ENCODE peak calls at places on chromosomes 5 and 9, in nine cellular contexts. C is tibial artery, B is GM20000, L is colonic mucosa, E is Calu3, R is BE2C, P is IMR-90, G is GM06990, W is HFF-Myc. S is an unnamed sample.

GRCh38 chr5:167440846-167441245 is 850.6 kb upstream of the WWC1 start:
- DNase-seq in P (no peak), E (no peak), R (peak; percentile 18), B (no peak), C (no peak), G (no peak), L (no peak), W (no peak), S (no peak)

GRCh38 chr5:124997186-124997893 is 250.9 kb upstream of the ZNF608 start:
- DNase-seq in E (no peak), G (no peak), P (peak; percentile 31), W (no peak), C (no peak), B (no peak), R (no peak), L (no peak), S (no peak)

GRCh38 chr5:123412206-123412605 is 11.0 kb downstream of the CEP120 start:
- DNase-seq in C (no peak), P (no peak), W (no peak), B (no peak), E (no peak), R (no peak), L (no peak), G (no peak), S (no peak)

GRCh38 chr9:109986423-109987055 is 206.5 kb downstream of the PALM2AKAP2 start:
- DNase-seq in G (no peak), W (peak; percentile 35), C (no peak), B (no peak), L (no peak), P (peak; percentile 93), E (no peak), R (no peak), S (no peak)

GRCh38 chr9:19424176-19424779 is 15.5 kb downstream of the ACER2 start:
- DNase-seq in W (no peak), R (no peak), P (no peak), B (peak; percentile 44), G (no peak), L (no peak), E (no peak), C (no peak), S (no peak)

GRCh38 chr5:14672508-14673394 is 8.2 kb downstream of the OTULIN start:
- DNase-seq in L (no peak), C (no peak), G (no peak), E (no peak), P (peak; percentile 35), R (no peak), B (no peak), W (no peak), S (no peak)

GRCh38 chr5:116571568-116572321 is 2.9 kb downstream of the SEMA6A start:
- DNase-seq in R (peak; percentile 19), B (no peak), E (peak; percentile 43), C (no peak), L (peak; percentile 31), W (no peak), P (no peak), G (no peak), S (no peak)

GRCh38 chr5:16508730-16509531 is 43.3 kb upstream of the ZNF622 start:
- DNase-seq in C (peak; percentile 71), G (no peak), P (no peak), L (peak; percentile 85), E (peak; percentile 74), B (no peak), W (no peak), R (no peak), S (peak; percentile 94)

GRCh38 chr9:84357235-84357634 is 16.7 kb upstream of the SLC28A3 start:
- DNase-seq in W (no peak), G (no peak), P (no peak), E (no peak), C (no peak), R (no peak), L (no peak), B (no peak), S (no peak)

GRCh38 chr9:129495422-129496186 is 125.3 kb downstream of the C9orf50 start:
- DNase-seq in B (peak; percentile 89), C (peak; percentile 96), E (peak; percentile 92), G (peak; percentile 60), L (peak; percentile 96), W (peak; percentile 67), R (peak; percentile 97), P (peak; percentile 84), S (peak; percentile 87)

GRCh38 chr9:137243626-137244485 is 2.8 kb downstream of the TUBB4B start:
- DNase-seq in B (no peak), W (no peak), C (no peak), R (no peak), E (no peak), G (no peak), P (no peak), L (no peak), S (no peak)

GRCh38 chr5:16147179-16147900 is 32.3 kb downstream of the MARCHF11 start:
- DNase-seq in W (no peak), P (no peak), B (no peak), R (no peak), L (no peak), G (no peak), E (no peak), C (no peak), S (no peak)

GRCh38 chr5:135465391-135466122 is 13.4 kb upstream of the TIFAB start:
- DNase-seq in W (no peak), P (no peak), G (no peak), R (no peak), E (no peak), C (peak; percentile 50), B (no peak), L (no peak), S (no peak)

GRCh38 chr9:135245482-135246247 is 158.2 kb downstream of the OLFM1 start:
- DNase-seq in E (no peak), C (no peak), R (peak; percentile 3), B (no peak), G (no peak), P (no peak), W (no peak), L (no peak), S (no peak)

GRCh38 chr5:175734016-175734415 is 76.1 kb downstream of the HRH2 start:
- DNase-seq in E (no peak), L (no peak), G (no peak), B (no peak), R (no peak), P (no peak), W (no peak), C (peak; percentile 44), S (no peak)

GRCh38 chr5:84281383-84281782 is 103.3 kb downstream of the EDIL3 start:
- DNase-seq in P (no peak), W (no peak), G (no peak), L (no peak), R (no peak), C (no peak), E (no peak), B (no peak), S (no peak)

GRCh38 chr5:118968925-118969375 is 19.4 kb downstream of the DTWD2 start:
- DNase-seq in P (peak; percentile 19), B (no peak), L (no peak), R (no peak), W (no peak), G (no peak), E (no peak), C (no peak), S (no peak)

GRCh38 chr9:87437966-87438365 is 59.7 kb upstream of the DAPK1 start:
- DNase-seq in P (no peak), G (no peak), B (no peak), L (no peak), C (no peak), E (no peak), R (no peak), W (no peak), S (no peak)

GRCh38 chr5:142542906-142543305 is 143.0 kb downstream of the FGF1 start:
- DNase-seq in G (no peak), W (no peak), R (no peak), P (peak; percentile 55), C (no peak), B (no peak), L (no peak), E (no peak), S (no peak)
- TF ChIP-seq CTCF in G (no peak), W (no peak), R (peak; percentile 28), P (no peak), C (peak; percentile 39), B (no peak), L (no peak), E (no peak), S (no peak)

GRCh38 chr5:58891971-58892343 is 309.1 kb downstream of the RAB3C start:
- DNase-seq in E (no peak), G (no peak), B (no peak), C (no peak), W (no peak), P (no peak), L (no peak), R (no peak), S (no peak)
- TF ChIP-seq CTCF in E (no peak), G (no peak), B (no peak), C (no peak), W (no peak), P (no peak), L (peak; percentile 3), R (no peak), S (no peak)

GRCh38 chr9:17824191-17824926 is 245.5 kb downstream of the SH3GL2 start:
- DNase-seq in R (no peak), G (no peak), W (no peak), L (no peak), C (no peak), E (no peak), B (no peak), P (peak; percentile 1), S (no peak)
- TF ChIP-seq CTCF in R (no peak), G (no peak), W (no peak), L (no peak), C (no peak), E (no peak), B (no peak), P (no peak), S (no peak)

GRCh38 chr9:36797471-36798220 is 225.0 kb downstream of the MELK start:
- DNase-seq in R (no peak), C (no peak), B (no peak), P (no peak), W (no peak), E (no peak), G (no peak), L (no peak), S (no peak)

GRCh38 chr9:36791204-36791948 is 218.7 kb downstream of the MELK start:
- DNase-seq in R (no peak), L (no peak), C (no peak), E (no peak), G (no peak), W (no peak), B (no peak), P (no peak), S (no peak)

GRCh38 chr9:36789886-36790285 is 217.2 kb downstream of the MELK start:
- DNase-seq in W (no peak), B (no peak), E (peak; percentile 5), C (no peak), R (no peak), P (no peak), G (no peak), L (no peak), S (no peak)

GRCh38 chr9:36796671-36797419 is 224.2 kb downstream of the MELK start:
- DNase-seq in C (no peak), B (no peak), W (no peak), G (no peak), E (no peak), P (no peak), L (no peak), R (no peak), S (no peak)

DNA sequence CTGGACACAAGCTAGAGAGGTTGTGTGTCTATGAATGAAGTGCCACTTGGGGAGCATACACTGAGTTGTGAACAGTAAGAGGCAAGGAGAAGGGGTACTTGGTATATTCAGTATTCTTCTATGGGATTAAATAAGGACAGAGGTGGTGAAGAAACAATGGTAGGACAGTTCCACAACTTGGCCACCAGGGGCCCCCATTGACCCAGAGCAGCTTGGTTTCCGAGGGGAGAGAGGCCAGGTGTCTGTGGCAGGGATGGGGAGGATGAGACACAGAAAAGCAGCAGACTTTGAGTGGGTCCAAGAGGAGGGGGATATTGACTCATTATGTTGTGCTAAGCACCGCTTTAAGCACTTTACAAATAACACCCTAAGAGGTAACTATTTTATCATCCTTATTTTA is 220.6 kb downstream of the MELK start:
- DNase-seq in R (peak; percentile 32), W (no peak), B (no peak), L (no peak), G (no peak), C (no peak), E (no peak), P (no peak), S (no peak)
- TF ChIP-seq CTCF in R (peak; percentile 62), W (peak; percentile 34), B (no peak), L (no peak), G (peak; percentile 32), C (no peak), E (no peak), P (no peak), S (no peak)

S was measured in gastrocnemius medialis.